ENCODE peak calls at places on chromosome 7, in five cellular contexts. G, P, I, E and F are unnamed samples.

GRCh38 chr7:24328050-24328449 is 44.1 kb downstream of the NPY start:
- DNase-seq in G (no peak), P (no peak), I (no peak), E (no peak), F (no peak)

GRCh38 chr7:17357952-17358351 is 59.5 kb downstream of the AHR start:
- DNase-seq in G (no peak), P (no peak), I (no peak), E (no peak), F (no peak)

GRCh38 chr7:29207469-29207868 is 12.9 kb downstream of the CHN2 start:
- DNase-seq in G (no peak), P (no peak), I (no peak), E (no peak), F (no peak)

GRCh38 chr7:15397159-15397550 is 164.7 kb downstream of the AGMO start:
- DNase-seq in G (no peak), P (no peak), I (no peak), E (no peak), F (no peak)

GRCh38 chr7:8443871-8444756 is 10.7 kb downstream of the NXPH1 start:
- DNase-seq in G (no peak), P (no peak), I (no peak), E (no peak), F (no peak)

GRCh38 chr7:30734497-30734896 is 17.4 kb upstream of the INMT start:
- DNase-seq in G (no peak), P (no peak), I (no peak), E (no peak), F (no peak)

GRCh38 chr7:82183633-82184032 is 259.9 kb downstream of the CACNA2D1 start:
- DNase-seq in G (no peak), P (no peak), I (no peak), E (no peak), F (no peak)

GRCh38 chr7:132991615-132992587 is 90.0 kb downstream of the CHCHD3 start:
- DNase-seq in G (no peak), P (no peak), I (no peak), E (no peak), F (no peak)

GRCh38 chr7:2510909-2511768 is 8.4 kb upstream of the LFNG start:
- DNase-seq in G (no peak), P (no peak), I (no peak), E (peak), F (no peak)

GRCh38 chr7:74083928-74084721 is 521 bp downstream of the LIMK1 start:
- DNase-seq in G (no peak), P (no peak), I (no peak), E (peak), F (peak)

GRCh38 chr7:85184599-85185354 is 2.1 kb downstream of the SEMA3D start:
- DNase-seq in G (no peak), P (no peak), I (no peak), E (peak), F (no peak)

GRCh38 chr7:44321796-44322195 is 3.6 kb downstream of the CAMK2B start:
- DNase-seq in G (no peak), P (no peak), I (no peak), E (no peak), F (no peak)

GRCh38 chr7:85454904-85455303 is 268.0 kb upstream of the SEMA3D start:
- DNase-seq in G (no peak), P (no peak), I (no peak), E (no peak), F (no peak)

GRCh38 chr7:133253522-133253882 is 624 bp downstream of the EXOC4 start:
- DNase-seq in G (no peak), P (no peak), I (no peak), E (peak), F (no peak)

GRCh38 chr7:110943686-110944350 is 147.1 kb upstream of the LRRN3 start:
- DNase-seq in G (no peak), P (no peak), I (no peak), E (no peak), F (no peak)

GRCh38 chr7:122736183-122736582 is 33.5 kb upstream of the RNF148 start:
- DNase-seq in G (no peak), P (no peak), I (no peak), E (no peak), F (no peak)

GRCh38 chr7:155984609-155985405 is 172.5 kb upstream of the SHH start:
- DNase-seq in G (no peak), P (no peak), I (no peak), E (no peak), F (peak)

GRCh38 chr7:46619723-46620310 is 698.7 kb upstream of the IGFBP3 start:
- DNase-seq in G (no peak), P (no peak), I (no peak), E (no peak), F (no peak)

GRCh38 chr7:131633342-131633843 is 77.0 kb upstream of the PODXL start:
- DNase-seq in G (no peak), P (no peak), I (no peak), E (no peak), F (no peak)

GRCh38 chr7:129401228-129401967 is 32.8 kb upstream of the STRIP2 start:
- DNase-seq in G (no peak), P (no peak), I (no peak), E (no peak), F (no peak)

GRCh38 chr7:140923358-140924006 is 1.2 kb downstream of the BRAF start:
- DNase-seq in G (no peak), P (no peak), I (no peak), E (no peak), F (no peak)

GRCh38 chr7:47331179-47331565 is 250.7 kb downstream of the TNS3 start:
- DNase-seq in G (peak), P (no peak), I (no peak), E (no peak), F (no peak)

GRCh38 chr7:137626469-137627067 is 220.2 kb downstream of the DGKI start:
- DNase-seq in G (no peak), P (no peak), I (peak), E (peak), F (no peak)

GRCh38 chr7:14340415-14341079 is 351.1 kb upstream of the ETV1 start:
- DNase-seq in G (no peak), P (no peak), I (no peak), E (no peak), F (no peak)

GRCh38 chr7:6234384-6234783 is 38.0 kb downstream of the CYTH3 start:
- DNase-seq in G (no peak), P (no peak), I (no peak), E (no peak), F (no peak)

GRCh38 chr7:19530852-19531251 is 178.0 kb downstream of the POLR1F start:
- DNase-seq in G (no peak), P (no peak), I (no peak), E (no peak), F (no peak)

GRCh38 chr7:5296627-5297226 is 14.0 kb downstream of the SLC29A4 start:
- DNase-seq in G (no peak), P (no peak), I (no peak), E (no peak), F (no peak)

GRCh38 chr7:42952328-42952727 is 20.2 kb downstream of the MRPL32 start:
- DNase-seq in G (no peak), P (no peak), I (no peak), E (no peak), F (no peak)
- TF ChIP-seq POLR2A in G (no peak), P (no peak), I (no peak), E (no peak), F (no peak)

GRCh38 chr7:158829342-158830210 is at the start of gene ESYT2:
- DNase-seq in G (peak), P (peak), I (peak), E (peak), F (peak)
- TF ChIP-seq POLR2A in G (peak), P (peak), I (peak), E (peak), F (peak)

DNA sequence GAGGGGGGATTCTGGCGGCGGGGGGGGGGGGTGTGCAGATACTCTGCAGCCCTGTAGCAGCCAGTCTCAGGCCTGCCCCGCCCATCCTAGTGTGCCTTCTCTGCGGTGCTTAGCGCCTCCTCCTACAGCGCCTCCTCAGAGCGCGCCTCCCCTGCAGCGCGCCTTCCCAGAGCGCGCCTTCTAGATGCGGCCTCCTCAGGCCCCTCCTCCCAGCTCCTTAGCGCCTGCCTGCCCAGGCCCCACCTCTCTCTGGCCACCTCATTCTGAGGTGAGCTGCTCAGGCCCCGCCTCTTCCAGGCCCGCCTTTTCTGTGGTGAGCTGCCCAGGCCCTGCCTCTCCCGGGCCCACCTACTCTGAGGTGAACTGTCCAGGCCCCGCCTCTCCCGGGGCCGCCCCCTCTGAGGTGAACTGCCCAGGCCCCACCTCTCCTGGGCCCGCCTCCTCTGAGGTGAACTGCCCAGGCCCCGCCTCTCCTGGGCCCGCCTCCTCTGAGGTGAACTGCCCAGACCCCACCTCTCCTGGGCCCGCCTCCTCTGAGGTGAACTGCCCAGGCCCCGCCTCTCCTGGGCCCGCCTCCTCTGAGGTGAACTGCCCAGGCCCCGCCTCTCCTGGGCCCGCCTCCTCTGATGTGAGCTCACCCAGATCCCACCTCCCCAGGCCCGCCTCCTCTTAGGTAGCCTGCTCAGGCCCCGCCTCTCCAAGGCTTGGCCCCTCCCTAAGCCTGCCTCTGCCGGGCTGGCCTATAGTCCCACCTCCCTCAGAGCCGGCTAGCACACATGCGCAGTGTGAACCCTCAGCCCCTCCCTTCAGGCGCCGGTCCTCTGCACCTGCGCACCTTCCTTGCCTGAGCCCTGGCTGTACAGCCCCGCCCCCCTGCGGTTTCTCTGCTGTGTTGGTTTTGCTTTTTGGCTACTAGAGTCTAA is 2.1 kb upstream of the SGCE start:
- DNase-seq in G (peak), P (peak), I (peak), E (peak), F (peak)
- TF ChIP-seq POLR2A in G (no peak), P (no peak), I (no peak), E (no peak), F (no peak)

DNA sequence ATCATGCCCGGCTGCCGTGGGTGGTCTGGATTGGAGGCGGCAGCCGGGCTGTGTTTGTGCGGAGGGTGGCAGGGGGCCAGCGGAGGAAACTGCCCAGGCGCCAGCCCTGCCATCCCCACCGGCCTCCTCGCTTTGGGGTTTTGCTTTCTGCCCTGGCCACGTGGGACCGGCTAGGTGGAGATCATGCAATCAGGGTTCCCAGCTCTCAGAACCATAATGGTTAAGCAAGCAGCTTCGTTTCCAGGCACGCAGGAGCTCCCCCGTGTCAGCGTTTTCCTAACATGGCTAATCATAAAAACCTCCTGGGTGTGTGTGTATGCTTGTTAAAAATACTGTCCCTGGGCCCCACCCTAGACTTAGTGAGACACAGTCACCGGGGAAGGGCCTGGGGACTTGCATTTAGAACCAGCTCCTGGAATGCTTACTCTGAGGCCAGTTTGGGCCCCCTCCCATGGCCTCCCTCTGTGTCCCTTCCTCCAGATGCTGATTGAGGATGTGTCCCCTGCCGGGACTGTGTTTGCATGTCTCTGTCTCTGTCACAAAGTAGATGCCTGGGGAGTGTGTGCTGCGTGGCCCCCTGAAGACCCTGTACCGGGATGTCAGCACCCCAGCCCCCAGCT is 119.3 kb downstream of the CUX1 start:
- DNase-seq in G (no peak), P (peak), I (no peak), E (peak), F (peak)
- TF ChIP-seq POLR2A in G (no peak), P (no peak), I (no peak), E (no peak), F (peak)

GRCh38 chr7:37173655-37174054 is 275.0 kb downstream of the ELMO1 start:
- DNase-seq in G (no peak), P (no peak), I (no peak), E (no peak), F (no peak)
- TF ChIP-seq POLR2A in G (no peak), P (no peak), I (no peak), E (no peak), F (no peak)

DNA sequence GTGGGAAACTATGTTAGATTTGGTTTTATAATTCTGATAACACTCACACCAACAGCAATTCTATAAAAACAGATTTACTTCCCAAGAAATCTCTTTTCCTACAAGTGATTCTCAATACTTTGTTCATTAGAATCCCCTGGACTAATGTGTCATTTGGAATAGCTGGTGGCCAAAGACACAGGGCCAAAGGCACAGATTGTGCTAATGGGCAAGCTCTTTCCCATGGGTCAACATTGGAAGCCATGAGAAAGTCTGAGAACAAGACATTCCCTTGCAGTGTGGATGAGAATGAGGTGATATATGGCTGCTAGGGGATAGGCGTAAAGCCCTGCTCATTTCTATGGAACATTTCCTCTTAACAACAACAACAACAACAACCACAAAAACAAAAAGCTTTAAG is 153.8 kb downstream of the AMPH start:
- DNase-seq in G (no peak), P (no peak), I (no peak), E (no peak), F (no peak)
- TF ChIP-seq POLR2A in G (no peak), P (no peak), I (no peak), E (no peak), F (no peak)

GRCh38 chr7:107563761-107564552 is at the start of the genes COG5 and DUS4L:
- DNase-seq in G (peak), P (peak), I (peak), E (peak), F (peak)
- TF ChIP-seq POLR2A in G (no peak), P (no peak), I (peak), E (peak), F (peak)